ENCODE peak calls at places on chromosomes 11 and 22, in eight cellular contexts. K is EH; D is cardiac muscle cell; P is HAP-1; U is activated CD8-positive, alpha-beta memory T cell treated with anti-CD3 and anti-CD28 coated beads, Interleukin-2, amount 10 ng/mL, durations not matched to agents 7 days and 5 days; I is NCI-H1092 treated with DMSO at 0.1 percent for 48 hours; S is stimulated activated CD4-positive, alpha-beta T cell treated with anti-CD3 and anti-CD28 coated beads, Interleukin-15, amount 100 ng/mL, for 48 hours; H is AG08396. A is an unnamed sample.

GRCh38 chr11:40401132-40401853 is 1058.2 kb downstream of the LRRC4C start:
- DNase-seq in K (no peak), D (no peak), P (no peak), U (no peak), I (peak), S (no peak), H (no peak), A (no peak)

GRCh38 chr11:47186076-47186936 is at the start of gene PACSIN3:
- DNase-seq in K (peak), D (peak), P (peak), U (no peak), I (no peak), S (no peak), H (peak), A (no peak)

GRCh38 chr11:122714484-122714883 is 59.0 kb downstream of the UBASH3B start:
- DNase-seq in K (no peak), D (no peak), P (no peak), U (no peak), I (no peak), S (no peak), H (no peak), A (no peak)

GRCh38 chr22:31938258-31938657 is 6.1 kb upstream of the YWHAH start:
- DNase-seq in K (no peak), D (no peak), P (no peak), U (no peak), I (no peak), S (no peak), H (no peak), A (no peak)

GRCh38 chr11:72534859-72535547 is 100.7 kb upstream of the CLPB start:
- DNase-seq in K (peak), D (peak), P (no peak), U (no peak), I (no peak), S (no peak), H (no peak), A (no peak)

GRCh38 chr11:75346912-75347647 is 4.4 kb downstream of the ARRB1 start:
- DNase-seq in K (peak), D (no peak), P (no peak), U (no peak), I (no peak), S (no peak), H (no peak), A (no peak)

GRCh38 chr11:114215871-114216803 is 80.1 kb upstream of the NNMT start:
- DNase-seq in K (no peak), D (peak), P (no peak), U (no peak), I (no peak), S (no peak), H (no peak), A (no peak)

GRCh38 chr11:10494636-10495463 is 39.8 kb downstream of the AMPD3 start:
- DNase-seq in K (no peak), D (no peak), P (no peak), U (peak), I (no peak), S (no peak), H (no peak), A (no peak)

GRCh38 chr22:47586946-47587345 is 824.5 kb downstream of the TBC1D22A start:
- DNase-seq in K (no peak), D (no peak), P (no peak), U (no peak), I (no peak), S (no peak), H (no peak), A (no peak)

GRCh38 chr22:44311855-44312170 is 938 bp downstream of the SHISAL1 start:
- DNase-seq in K (peak), D (no peak), P (no peak), U (no peak), I (no peak), S (no peak), H (peak), A (no peak)

GRCh38 chr11:19646921-19647320 is 65.7 kb upstream of the NAV2 start:
- DNase-seq in K (peak), D (no peak), P (no peak), U (no peak), I (no peak), S (no peak), H (peak), A (no peak)

GRCh38 chr11:104163100-104164027 is 583 bp downstream of the PDGFD start:
- DNase-seq in K (peak), D (peak), P (no peak), U (no peak), I (peak), S (no peak), H (peak), A (no peak)

GRCh38 chr22:30313527-30314385 is 13.0 kb downstream of the TBC1D10A start:
- DNase-seq in K (no peak), D (no peak), P (no peak), U (no peak), I (no peak), S (no peak), H (no peak), A (no peak)

GRCh38 chr11:3626250-3626960 is 15.4 kb downstream of the ART5 start:
- DNase-seq in K (no peak), D (no peak), P (no peak), U (no peak), I (no peak), S (no peak), H (no peak), A (no peak)

GRCh38 chr22:42317691-42318547 is 47.5 kb upstream of the TCF20 start:
- DNase-seq in K (no peak), D (no peak), P (no peak), U (no peak), I (peak), S (no peak), H (no peak), A (no peak)

GRCh38 chr22:37985751-37986281 is 1.5 kb upstream of the SOX10 start:
- DNase-seq in K (no peak), D (no peak), P (no peak), U (no peak), I (no peak), S (no peak), H (no peak), A (no peak)

GRCh38 chr22:19868773-19869471 is 14.2 kb upstream of the GNB1L start:
- DNase-seq in K (no peak), D (no peak), P (no peak), U (no peak), I (no peak), S (no peak), H (no peak), A (no peak)

GRCh38 chr11:111312076-111312475 is 13.7 kb downstream of the POU2AF3 start:
- DNase-seq in K (no peak), D (no peak), P (no peak), U (no peak), I (no peak), S (no peak), H (no peak), A (no peak)

GRCh38 chr22:17435375-17435774 is 66.1 kb downstream of the CECR2 start:
- DNase-seq in K (no peak), D (no peak), P (no peak), U (no peak), I (no peak), S (no peak), H (no peak), A (no peak)

A was measured in esophagus muscularis mucosa.